ENCODE peak calls at places on chromosomes 7 and 10, in ten cellular contexts. Q is foreskin fibroblast, H is tibial artery, Z is AG04449, S is OCI-LY7, T is A549, M is thoracic aorta, E is brain microvascular endothelial cell, W is heart right ventricle, I is heart left ventricle. A is an unnamed sample.

GRCh38 chr7:87404674-87405073 is 59.2 kb downstream of the CROT start:
- DNase-seq in E (no peak), M (no peak), T (no peak), Z (peak; percentile 10), H (no peak), Q (peak; percentile 15), S (no peak), I (no peak), W (no peak), A (no peak)

GRCh38 chr7:32257632-32258031 is 187.4 kb upstream of the PDE1C start:
- DNase-seq in M (no peak), Z (no peak), H (no peak), I (no peak), Q (no peak), S (no peak), E (no peak), T (no peak), W (no peak), A (no peak)

GRCh38 chr7:95725170-95725569 is 47.2 kb upstream of the DYNC1I1 start:
- DNase-seq in I (no peak), W (no peak), T (no peak), M (no peak), E (no peak), Q (no peak), S (no peak), H (no peak), Z (no peak), A (no peak)

GRCh38 chr10:13707156-13707881 is 120.6 kb downstream of the PRPF18 start:
- DNase-seq in W (peak; percentile 94), H (peak; percentile 85), Q (peak; percentile 94), S (no peak), I (peak; percentile 93), T (peak; percentile 61), M (peak; percentile 60), E (peak; percentile 85), Z (no peak), A (peak; percentile 78)

GRCh38 chr7:19930851-19931250 is 157.4 kb upstream of the TMEM196 start:
- DNase-seq in M (no peak), Q (no peak), W (no peak), H (no peak), Z (no peak), T (no peak), E (no peak), S (no peak), I (no peak), A (no peak)

GRCh38 chr7:134899729-134900128 is 86.6 kb upstream of the AGBL3 start:
- DNase-seq in Q (peak; percentile 37), I (no peak), H (no peak), M (no peak), Z (no peak), S (no peak), E (peak; percentile 56), T (no peak), W (no peak), A (no peak)

GRCh38 chr7:131808736-131809135 is 252.3 kb upstream of the PODXL start:
- DNase-seq in T (no peak), Z (no peak), H (no peak), W (no peak), I (no peak), E (no peak), S (no peak), Q (no peak), M (no peak), A (no peak)

GRCh38 chr10:66717221-66717981 is 208.4 kb upstream of the LRRTM3 start:
- DNase-seq in Q (no peak), S (no peak), H (no peak), I (no peak), E (no peak), M (no peak), W (no peak), Z (no peak), T (no peak), A (peak; percentile 26)

GRCh38 chr7:2734761-2735571 is 47.0 kb downstream of the AMZ1 start:
- DNase-seq in Q (peak; percentile 73), T (no peak), M (no peak), W (peak; percentile 47), Z (no peak), S (no peak), H (peak; percentile 76), E (no peak), I (peak; percentile 70), A (peak; percentile 33)

GRCh38 chr7:47648301-47648900 is 66.5 kb upstream of the TNS3 start:
- DNase-seq in M (no peak), H (no peak), E (peak; percentile 77), Z (no peak), W (no peak), Q (no peak), S (no peak), I (no peak), T (no peak), A (no peak)

GRCh38 chr7:105721571-105722104 is 140.3 kb upstream of the EFCAB10 start:
- DNase-seq in Q (no peak), S (no peak), I (no peak), W (no peak), H (no peak), M (no peak), T (no peak), Z (no peak), E (no peak), A (no peak)

GRCh38 chr10:86200867-86201266 is 165.7 kb downstream of the GRID1 start:
- DNase-seq in E (no peak), W (no peak), I (no peak), T (no peak), H (no peak), Z (no peak), M (no peak), Q (no peak), S (no peak), A (no peak)

GRCh38 chr10:24762966-24763623 is 39.4 kb upstream of the ARHGAP21 start:
- DNase-seq in S (no peak), H (no peak), Z (peak; percentile 19), E (peak; percentile 33), M (no peak), W (no peak), Q (peak; percentile 60), I (no peak), T (peak; percentile 23), A (no peak)

GRCh38 chr7:151125835-151126481 is 39.7 kb downstream of the AGAP3 start:
- DNase-seq in M (no peak), Z (no peak), I (no peak), H (no peak), T (no peak), S (no peak), W (no peak), E (no peak), Q (peak; percentile 47), A (peak; percentile 79)

GRCh38 chr10:76172020-76172419 is 740.6 kb downstream of the LRMDA start:
- DNase-seq in E (no peak), H (no peak), Q (no peak), T (no peak), W (no peak), S (no peak), Z (no peak), I (no peak), M (no peak), A (no peak)

GRCh38 chr10:124647421-124648130 is 96.6 kb downstream of the FAM53B start:
- DNase-seq in Q (peak; percentile 45), I (peak; percentile 84), M (no peak), H (peak; percentile 80), S (peak; percentile 80), W (peak; percentile 65), Z (no peak), E (peak; percentile 28), T (peak; percentile 22), A (peak; percentile 89)
- TF ChIP-seq CTCF in Q (peak; percentile 27), I (peak; percentile 14), M (no peak), H (peak; percentile 7), S (peak; percentile 66), W (peak; percentile 52), Z (no peak), E (peak; percentile 42), T (no peak), A (no peak)

DNA sequence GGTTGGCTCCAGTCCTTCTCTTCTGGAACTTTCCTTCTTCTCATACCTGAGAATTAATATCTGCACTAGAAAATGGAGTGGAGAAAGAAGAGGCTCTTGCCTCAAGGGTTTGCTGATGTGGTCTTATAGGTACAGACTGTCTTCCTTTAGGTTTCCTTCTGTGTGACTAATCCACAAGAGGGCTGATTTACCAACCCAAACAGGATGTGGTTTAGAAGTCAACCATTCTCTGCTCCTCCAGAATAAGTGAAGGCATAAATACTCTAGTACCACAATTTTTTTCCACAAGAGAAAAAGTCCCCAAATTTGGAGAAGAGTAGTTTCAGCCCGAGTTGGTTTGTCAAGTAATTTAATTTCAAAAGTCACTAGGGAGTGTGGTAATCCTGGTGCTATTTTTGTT is 85.8 kb downstream of the NRP1 start:
- DNase-seq in Q (peak; percentile 84), H (no peak), S (peak; percentile 3), T (no peak), E (peak; percentile 86), W (no peak), Z (peak; percentile 74), I (no peak), M (no peak), A (no peak)
- H3K4me3 ChIP-seq in Q (no peak overlapping the region), H (no peak overlapping the region), S (no peak overlapping the region), T (no peak overlapping the region), E (no peak overlapping the region), W (no peak overlapping the region), Z (no peak overlapping the region), I (no peak overlapping the region), M (no peak overlapping the region), A (no peak overlapping the region)

DNA sequence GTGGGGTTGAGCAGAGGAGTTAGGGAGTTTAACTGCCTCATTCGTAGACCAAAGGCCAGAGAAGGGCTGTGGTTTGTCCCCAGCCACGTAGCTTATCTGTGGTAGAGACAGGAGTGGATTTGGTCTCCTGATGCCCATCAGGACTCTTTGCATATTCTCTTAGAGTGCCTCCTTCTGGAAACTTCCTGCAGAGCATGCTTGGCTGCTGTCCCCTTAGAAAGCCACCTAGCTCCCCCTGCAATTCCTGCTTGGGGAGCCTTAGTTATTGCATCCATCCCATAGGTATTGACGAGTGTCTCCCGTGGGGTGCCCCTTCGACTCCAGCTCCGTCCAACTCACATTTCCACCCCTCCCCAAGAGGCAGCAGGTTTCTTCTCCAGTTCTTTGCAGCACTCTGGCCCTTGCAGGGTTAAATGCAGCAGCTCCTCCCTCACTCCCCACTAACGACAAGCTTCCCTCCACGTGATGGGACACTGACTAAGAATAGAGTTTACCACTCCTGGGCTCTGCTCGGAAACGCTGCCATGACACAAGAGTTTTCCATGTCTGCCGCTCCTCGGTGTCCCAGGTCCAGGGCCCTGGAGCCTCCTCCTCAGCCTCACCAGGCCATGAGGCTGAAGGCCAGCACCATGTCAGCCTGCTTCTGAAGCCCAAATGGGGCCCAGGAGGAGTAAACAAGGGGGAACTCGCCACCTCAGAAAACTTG is 147.8 kb upstream of the UNC5B start:
- DNase-seq in Q (no peak), Z (no peak), I (peak; percentile 71), H (no peak), M (no peak), W (peak; percentile 67), S (no peak), T (no peak), E (no peak), A (no peak)
- TF ChIP-seq CTCF in Q (no peak), Z (no peak), I (no peak), H (no peak), M (no peak), W (peak; percentile 50), S (peak; percentile 17), T (no peak), E (no peak), A (no peak)

DNA sequence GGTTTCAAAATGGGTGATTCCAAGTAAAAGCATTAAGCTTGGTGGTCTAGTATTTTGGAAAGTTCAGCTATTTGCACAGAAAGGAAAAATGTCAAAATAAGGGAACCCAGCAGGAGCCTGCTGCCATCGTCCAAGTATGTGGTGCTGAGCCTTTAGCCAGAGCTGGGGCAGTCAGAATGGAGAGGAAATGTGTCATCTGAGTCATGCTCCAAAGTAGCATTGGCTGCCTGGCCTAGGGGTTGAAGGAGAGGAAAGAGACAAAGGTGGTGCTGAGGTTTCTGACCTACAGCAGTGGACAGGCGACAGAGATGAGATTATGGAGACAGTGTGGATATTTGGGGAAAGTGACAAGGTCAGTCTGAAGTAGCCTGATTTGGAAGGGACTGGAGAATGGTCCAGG is 103.9 kb downstream of the PLCE1 start:
- DNase-seq in S (no peak), I (no peak), Z (no peak), M (no peak), T (no peak), W (no peak), H (no peak), Q (peak; percentile 37), E (peak; percentile 33), A (no peak)
- H3K4me3 ChIP-seq in S (no peak overlapping the region), I (no peak overlapping the region), Z (no peak overlapping the region), M (no peak overlapping the region), T (no peak overlapping the region), W (no peak overlapping the region), H (no peak overlapping the region), Q (no peak overlapping the region), E (no peak overlapping the region), A (no peak overlapping the region)